ENCODE peak calls at places on chromosomes 7 and 10, in seven cellular contexts. T is glutamatergic neuron; I is ELR; E is endothelial cell of umbilical vein; K is activated naive CD8-positive, alpha-beta T cell treated with anti-CD3 and anti-CD28 coated beads for 36 hours; B is fibroblast of mammary gland; H is EL. G is an unnamed sample.

GRCh38 chr7:34900891-34901493 is 136.3 kb downstream of the DPY19L1 start:
- DNase-seq in T (no peak), I (peak; percentile 28), E (peak; percentile 5), K (no peak), B (peak; percentile 4), H (no peak), G (no peak)

GRCh38 chr7:6260291-6261183 is 11.9 kb downstream of the CYTH3 start:
- DNase-seq in T (no peak), I (no peak), E (no peak), K (no peak), B (peak; percentile 92), H (no peak), G (no peak)

GRCh38 chr7:75563171-75563570 is 71.1 kb downstream of the SPDYE5 start:
- DNase-seq in T (no peak), I (no peak), E (no peak), K (no peak), B (no peak), H (no peak), G (no peak)

GRCh38 chr10:35336921-35337741 is 822 bp downstream of the CCNY start:
- DNase-seq in T (peak; percentile 62), I (peak; percentile 62), E (peak; percentile 36), K (peak; percentile 56), B (peak; percentile 27), H (peak; percentile 44), G (no peak)

GRCh38 chr7:27901028-27901760 is 161.2 kb downstream of the TAX1BP1 start:
- DNase-seq in T (no peak), I (peak; percentile 76), E (peak; percentile 61), K (no peak), B (peak; percentile 71), H (peak; percentile 62), G (no peak)

GRCh38 chr10:127882391-127882790 is 10.3 kb downstream of the CLRN3 start:
- DNase-seq in T (no peak), I (no peak), E (no peak), K (no peak), B (no peak), H (no peak), G (no peak)

GRCh38 chr10:119233123-119233820 is 25.9 kb downstream of the GRK5 start:
- DNase-seq in T (no peak), I (peak; percentile 48), E (peak; percentile 96), K (peak; percentile 28), B (no peak), H (no peak), G (no peak)

GRCh38 chr7:107746006-107746405 is 2.1 kb downstream of the CBLL1 start:
- DNase-seq in T (no peak), I (peak; percentile 24), E (peak; percentile 71), K (no peak), B (no peak), H (no peak), G (no peak)

GRCh38 chr7:73647725-73648592 is 19.7 kb upstream of the VPS37D start:
- DNase-seq in T (peak; percentile 34), I (peak; percentile 22), E (no peak), K (peak; percentile 48), B (no peak), H (no peak), G (no peak)

GRCh38 chr7:97016392-97017196 is 8.0 kb downstream of the DLX5 start:
- DNase-seq in T (peak; percentile 65), I (no peak), E (no peak), K (no peak), B (no peak), H (no peak), G (no peak)

GRCh38 chr10:75740541-75740940 is 309.1 kb downstream of the LRMDA start:
- DNase-seq in T (no peak), I (no peak), E (no peak), K (no peak), B (peak; percentile 65), H (no peak), G (no peak)

GRCh38 chr10:34655286-34656170 is 159.6 kb downstream of the PARD3 start:
- DNase-seq in T (no peak), I (peak; percentile 76), E (peak; percentile 86), K (no peak), B (peak; percentile 76), H (peak; percentile 71), G (no peak)

GRCh38 chr10:121152935-121153334 is 301.8 kb downstream of the WDR11 start:
- DNase-seq in T (no peak), I (no peak), E (no peak), K (no peak), B (no peak), H (no peak), G (no peak)

GRCh38 chr10:89543841-89544240 is 8.4 kb upstream of the SLC16A12 start:
- DNase-seq in T (no peak), I (no peak), E (no peak), K (no peak), B (no peak), H (no peak), G (no peak)

GRCh38 chr7:134648456-134648855 is 1.8 kb downstream of the BPGM start:
- DNase-seq in T (no peak), I (no peak), E (no peak), K (no peak), B (no peak), H (no peak), G (no peak)

GRCh38 chr7:117014673-117015133 is 61.4 kb downstream of the ST7 start:
- DNase-seq in T (peak; percentile 33), I (no peak), E (peak; percentile 59), K (peak; percentile 34), B (peak; percentile 65), H (no peak), G (peak; percentile 25)